ENCODE peak calls at places on chromosomes 5 and 9, in nine cellular contexts. One of them, this sample, is unnamed.

GRCh38 chr9:19748278-19749126 is 40.3 kb downstream of the SLC24A2 start:
- DNase-seq in H1: no peak
- DNase-seq in heart right ventricle: no peak
- DNase-seq in transverse colon: no peak
- DNase-seq in H9: no peak
- DNase-seq in heart left ventricle: no peak
- DNase-seq in IMR-90: no peak
- DNase-seq in Peyer's patch: no peak
- DNase-seq in sigmoid colon: no peak
- DNase-seq in this sample: no peak

GRCh38 chr5:73909474-73909873 is 283.5 kb downstream of the ARHGEF28 start:
- DNase-seq in H1: no peak
- DNase-seq in heart right ventricle: no peak
- DNase-seq in transverse colon: no peak
- DNase-seq in H9: peak; percentile 43
- DNase-seq in heart left ventricle: no peak
- DNase-seq in IMR-90: no peak
- DNase-seq in Peyer's patch: no peak
- DNase-seq in sigmoid colon: no peak
- DNase-seq in this sample: no peak

GRCh38 chr9:2414465-2414864 is 207.1 kb upstream of the VLDLR start:
- DNase-seq in H1: no peak
- DNase-seq in heart right ventricle: no peak
- DNase-seq in transverse colon: no peak
- DNase-seq in H9: no peak
- DNase-seq in heart left ventricle: no peak
- DNase-seq in IMR-90: no peak
- DNase-seq in Peyer's patch: no peak
- DNase-seq in sigmoid colon: no peak
- DNase-seq in this sample: no peak

GRCh38 chr5:107058239-107058638 is 612.5 kb downstream of the EFNA5 start:
- DNase-seq in H1: no peak
- DNase-seq in heart right ventricle: no peak
- DNase-seq in transverse colon: no peak
- DNase-seq in H9: no peak
- DNase-seq in heart left ventricle: peak; percentile 18
- DNase-seq in IMR-90: no peak
- DNase-seq in Peyer's patch: no peak
- DNase-seq in sigmoid colon: no peak
- DNase-seq in this sample: peak; percentile 46

GRCh38 chr5:160352308-160352707 is 18.1 kb downstream of the C1QTNF2 start:
- DNase-seq in H1: no peak
- DNase-seq in heart right ventricle: no peak
- DNase-seq in transverse colon: no peak
- DNase-seq in H9: no peak
- DNase-seq in heart left ventricle: no peak
- DNase-seq in IMR-90: no peak
- DNase-seq in Peyer's patch: no peak
- DNase-seq in sigmoid colon: peak; percentile 44
- DNase-seq in this sample: no peak

GRCh38 chr5:137205237-137205636 is 293.9 kb downstream of the SPOCK1 start:
- DNase-seq in H1: no peak
- DNase-seq in heart right ventricle: no peak
- DNase-seq in transverse colon: no peak
- DNase-seq in H9: no peak
- DNase-seq in heart left ventricle: no peak
- DNase-seq in IMR-90: no peak
- DNase-seq in Peyer's patch: no peak
- DNase-seq in sigmoid colon: no peak
- DNase-seq in this sample: no peak

GRCh38 chr9:36543916-36544315 is 28.8 kb upstream of the MELK start:
- DNase-seq in H1: no peak
- DNase-seq in heart right ventricle: no peak
- DNase-seq in transverse colon: no peak
- DNase-seq in H9: no peak
- DNase-seq in heart left ventricle: peak; percentile 23
- DNase-seq in IMR-90: no peak
- DNase-seq in Peyer's patch: peak; percentile 46
- DNase-seq in sigmoid colon: peak; percentile 77
- DNase-seq in this sample: peak; percentile 19

GRCh38 chr5:76617675-76618074 is 5.5 kb downstream of the F2RL2 start:
- DNase-seq in H1: no peak
- DNase-seq in heart right ventricle: no peak
- DNase-seq in transverse colon: no peak
- DNase-seq in H9: no peak
- DNase-seq in heart left ventricle: no peak
- DNase-seq in IMR-90: peak; percentile 96
- DNase-seq in Peyer's patch: no peak
- DNase-seq in sigmoid colon: no peak
- DNase-seq in this sample: no peak

GRCh38 chr5:104128348-104128747 is 565.8 kb upstream of the NUDT12 start:
- DNase-seq in H1: no peak
- DNase-seq in heart right ventricle: no peak
- DNase-seq in transverse colon: no peak
- DNase-seq in H9: no peak
- DNase-seq in heart left ventricle: no peak
- DNase-seq in IMR-90: no peak
- DNase-seq in Peyer's patch: no peak
- DNase-seq in sigmoid colon: no peak
- DNase-seq in this sample: no peak

GRCh38 chr5:14669975-14670374 is 5.5 kb downstream of the OTULIN start:
- DNase-seq in H1: no peak
- DNase-seq in heart right ventricle: no peak
- DNase-seq in transverse colon: no peak
- DNase-seq in H9: no peak
- DNase-seq in heart left ventricle: no peak
- DNase-seq in IMR-90: peak; percentile 25
- DNase-seq in Peyer's patch: no peak
- DNase-seq in sigmoid colon: no peak
- DNase-seq in this sample: no peak

GRCh38 chr5:31671339-31671741 is 32.4 kb downstream of the PDZD2 start:
- DNase-seq in H1: no peak
- DNase-seq in heart right ventricle: peak; percentile 53
- DNase-seq in transverse colon: no peak
- DNase-seq in H9: no peak
- DNase-seq in heart left ventricle: peak; percentile 70
- DNase-seq in IMR-90: no peak
- DNase-seq in Peyer's patch: no peak
- DNase-seq in sigmoid colon: no peak
- DNase-seq in this sample: no peak

GRCh38 chr5:23528677-23529076 is 21.3 kb downstream of the PRDM9 start:
- DNase-seq in H1: no peak
- DNase-seq in heart right ventricle: no peak
- DNase-seq in transverse colon: no peak
- DNase-seq in H9: no peak
- DNase-seq in heart left ventricle: no peak
- DNase-seq in IMR-90: no peak
- DNase-seq in Peyer's patch: no peak
- DNase-seq in sigmoid colon: no peak
- DNase-seq in this sample: no peak

GRCh38 chr9:130405657-130406257 is 39.0 kb upstream of the ASS1 start:
- DNase-seq in H1: no peak
- DNase-seq in heart right ventricle: no peak
- DNase-seq in transverse colon: no peak
- DNase-seq in H9: no peak
- DNase-seq in heart left ventricle: no peak
- DNase-seq in IMR-90: no peak
- DNase-seq in Peyer's patch: no peak
- DNase-seq in sigmoid colon: no peak
- DNase-seq in this sample: no peak

GRCh38 chr5:80318212-80318611 is 1.6 kb upstream of the SPZ1 start:
- DNase-seq in H1: no peak
- DNase-seq in heart right ventricle: no peak
- DNase-seq in transverse colon: no peak
- DNase-seq in H9: no peak
- DNase-seq in heart left ventricle: peak; percentile 40
- DNase-seq in IMR-90: peak; percentile 28
- DNase-seq in Peyer's patch: no peak
- DNase-seq in sigmoid colon: no peak
- DNase-seq in this sample: no peak

GRCh38 chr5:87526131-87526530 is 113.4 kb upstream of the CCNH start:
- DNase-seq in H1: no peak
- DNase-seq in heart right ventricle: no peak
- DNase-seq in transverse colon: no peak
- DNase-seq in H9: no peak
- DNase-seq in heart left ventricle: no peak
- DNase-seq in IMR-90: no peak
- DNase-seq in Peyer's patch: no peak
- DNase-seq in sigmoid colon: no peak
- DNase-seq in this sample: no peak

DNA sequence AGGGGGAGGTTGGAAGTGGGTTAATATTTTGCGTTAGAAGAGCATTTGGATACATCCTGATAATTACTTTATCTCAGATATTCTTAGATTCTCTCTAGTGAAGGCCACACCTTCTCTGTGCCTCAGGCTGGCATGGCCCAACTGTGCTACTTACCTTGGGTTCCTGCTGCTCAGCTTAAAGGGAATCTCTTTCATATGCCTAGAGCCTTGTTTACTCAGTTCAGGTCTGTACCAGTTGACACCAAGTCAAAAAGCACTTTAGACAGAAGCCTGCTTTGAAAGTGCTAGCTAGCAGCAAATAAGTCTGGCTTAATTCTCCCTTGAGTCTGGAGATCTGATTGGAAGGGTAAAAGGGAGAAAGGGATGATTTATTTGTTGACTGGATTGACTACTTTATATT is 74.8 kb downstream of the GHR start:
- DNase-seq in H1: no peak
- DNase-seq in heart right ventricle: no peak
- DNase-seq in transverse colon: no peak
- DNase-seq in H9: no peak
- DNase-seq in heart left ventricle: no peak
- DNase-seq in IMR-90: no peak
- DNase-seq in Peyer's patch: no peak
- DNase-seq in sigmoid colon: no peak
- DNase-seq in this sample: no peak
- H3K27ac ChIP-seq in H1: no peak overlapping the region
- H3K27ac ChIP-seq in heart right ventricle: no peak overlapping the region
- H3K27ac ChIP-seq in transverse colon: no peak overlapping the region
- H3K27ac ChIP-seq in H9: no peak overlapping the region
- H3K27ac ChIP-seq in heart left ventricle: no peak overlapping the region
- H3K27ac ChIP-seq in IMR-90: no peak overlapping the region
- H3K27ac ChIP-seq in Peyer's patch: no peak overlapping the region
- H3K27ac ChIP-seq in sigmoid colon: no peak overlapping the region
- H3K27ac ChIP-seq in this sample: peak overlapping the region; percentile 91

DNA sequence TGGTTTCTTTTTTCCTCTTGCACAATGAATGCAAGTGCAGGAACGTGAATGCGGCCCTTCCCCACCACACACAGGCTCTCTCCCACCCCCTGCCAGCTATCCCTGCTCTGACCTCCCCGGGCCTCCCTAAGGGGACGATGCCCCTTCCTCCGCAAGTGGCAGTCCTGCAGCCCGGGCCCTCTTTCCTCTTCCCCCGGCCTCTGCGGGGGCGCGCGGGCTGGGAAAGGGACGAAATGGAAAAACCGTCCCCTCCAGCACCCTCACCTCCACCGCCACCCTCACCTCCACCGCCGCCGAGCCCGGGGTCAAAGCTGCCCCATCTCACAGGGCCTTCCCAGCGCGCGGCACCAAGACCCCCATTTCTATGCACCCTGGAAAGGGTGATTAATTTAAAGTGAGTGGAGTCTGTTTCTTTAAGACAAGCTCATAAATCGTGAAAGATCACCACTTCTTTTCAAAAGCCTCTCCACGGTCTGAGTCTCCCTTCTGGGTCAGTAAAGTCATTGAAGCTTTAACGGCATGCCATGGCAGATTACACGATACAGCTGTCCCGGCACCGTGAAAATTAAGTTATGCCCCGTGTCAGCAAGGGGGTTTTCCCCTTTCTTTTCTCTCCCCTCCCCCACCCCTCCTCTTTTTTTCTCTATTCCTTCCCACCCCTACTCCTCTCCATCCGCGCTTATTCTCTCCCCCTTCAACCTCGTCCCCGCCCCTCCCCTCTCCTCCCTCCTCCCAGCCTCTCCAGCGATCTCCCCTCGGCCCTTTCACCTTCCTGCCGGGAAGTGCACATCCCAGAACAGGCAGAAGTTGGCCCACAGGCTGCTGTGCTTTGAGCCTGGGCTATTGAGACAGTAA is 44.5 kb downstream of the GAS1 start:
- DNase-seq in H1: no peak
- DNase-seq in heart right ventricle: no peak
- DNase-seq in transverse colon: no peak
- DNase-seq in H9: peak; percentile 67
- DNase-seq in heart left ventricle: no peak
- DNase-seq in IMR-90: no peak
- DNase-seq in Peyer's patch: no peak
- DNase-seq in sigmoid colon: no peak
- DNase-seq in this sample: no peak
- H3K27me3 ChIP-seq in H1: peaks cover 18% of the 10 kb centered on the region
- H3K27me3 ChIP-seq in heart right ventricle: peaks cover 11% of the 10 kb centered on the region
- H3K27me3 ChIP-seq in transverse colon: peaks cover 30% of the 10 kb centered on the region
- H3K27me3 ChIP-seq in H9: peaks cover 10% of the 10 kb centered on the region
- H3K27me3 ChIP-seq in heart left ventricle: no peaks in the 10 kb centered on the region
- H3K27me3 ChIP-seq in IMR-90: peaks cover 14% of the 10 kb centered on the region
- H3K27me3 ChIP-seq in Peyer's patch: no peaks in the 10 kb centered on the region
- H3K27me3 ChIP-seq in sigmoid colon: no peaks in the 10 kb centered on the region
- H3K27me3 ChIP-seq in this sample: peaks cover 19% of the 10 kb centered on the region

DNA sequence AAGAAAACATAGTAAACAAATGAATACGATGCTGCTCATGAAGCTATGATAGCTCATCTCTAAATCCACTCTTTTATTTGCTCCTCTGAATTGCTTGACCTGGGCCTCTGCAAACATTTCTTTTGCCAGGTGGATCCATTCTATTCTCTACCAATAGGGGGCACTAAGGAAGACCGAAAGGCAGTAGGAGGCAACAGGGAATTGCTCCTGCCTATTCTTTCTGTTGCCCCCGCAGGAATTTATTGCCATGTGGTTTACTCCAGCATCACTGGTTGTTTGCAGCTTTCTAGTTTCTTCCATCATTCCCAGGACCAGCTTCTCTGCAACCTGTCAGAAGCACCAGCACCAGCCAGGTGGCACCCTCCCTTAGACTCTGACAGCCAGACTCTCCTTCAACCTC is 5.3 kb downstream of the GAPT start:
- DNase-seq in H1: no peak
- DNase-seq in heart right ventricle: no peak
- DNase-seq in transverse colon: no peak
- DNase-seq in H9: peak; percentile 38
- DNase-seq in heart left ventricle: no peak
- DNase-seq in IMR-90: no peak
- DNase-seq in Peyer's patch: no peak
- DNase-seq in sigmoid colon: no peak
- DNase-seq in this sample: no peak
- TF ChIP-seq CTCF in H1: peak; percentile 56
- TF ChIP-seq CTCF in heart right ventricle: no peak
- TF ChIP-seq CTCF in transverse colon: no peak
- TF ChIP-seq CTCF in H9: peak; percentile 74
- TF ChIP-seq CTCF in heart left ventricle: peak; percentile 23
- TF ChIP-seq CTCF in IMR-90: peak; percentile 1
- TF ChIP-seq CTCF in Peyer's patch: no peak
- TF ChIP-seq CTCF in sigmoid colon: no peak
- TF ChIP-seq CTCF in this sample: no peak

DNA sequence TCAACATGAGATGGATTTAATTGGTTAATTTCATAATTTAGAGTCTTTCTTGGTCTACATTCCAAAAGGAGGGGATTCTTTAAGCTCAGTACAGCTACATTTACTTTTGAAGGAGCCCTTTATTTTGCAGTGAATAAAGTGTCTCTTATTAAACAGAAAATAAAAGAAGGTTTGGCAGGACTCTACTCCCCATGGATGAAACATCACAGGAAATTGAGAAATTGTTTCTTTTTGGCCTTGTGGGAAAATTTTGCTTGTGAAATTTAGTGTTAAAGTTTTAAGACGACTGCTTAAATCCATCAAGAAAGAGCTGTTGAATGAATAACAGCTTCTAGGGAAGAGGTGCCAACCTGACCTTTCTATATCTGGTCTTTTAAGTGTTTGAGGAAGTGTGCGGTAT is 187.7 kb downstream of the NTRK2 start:
- DNase-seq in H1: no peak
- DNase-seq in heart right ventricle: no peak
- DNase-seq in transverse colon: no peak
- DNase-seq in H9: no peak
- DNase-seq in heart left ventricle: no peak
- DNase-seq in IMR-90: no peak
- DNase-seq in Peyer's patch: no peak
- DNase-seq in sigmoid colon: no peak
- DNase-seq in this sample: no peak
- H3K27ac ChIP-seq in H1: no peak overlapping the region
- H3K27ac ChIP-seq in heart right ventricle: peak overlapping the region; percentile 49
- H3K27ac ChIP-seq in transverse colon: no peak overlapping the region
- H3K27ac ChIP-seq in H9: no peak overlapping the region
- H3K27ac ChIP-seq in heart left ventricle: peak overlapping the region; percentile 9
- H3K27ac ChIP-seq in IMR-90: no peak overlapping the region
- H3K27ac ChIP-seq in Peyer's patch: no peak overlapping the region
- H3K27ac ChIP-seq in sigmoid colon: no peak overlapping the region
- H3K27ac ChIP-seq in this sample: peak overlapping the region; percentile 51

This sample was measured in gastrocnemius medialis.